ENCODE peak calls at places on chromosomes 6 and 20, in five cellular contexts. W is endothelial cell of umbilical vein, V is astrocyte of the spinal cord, C is tibial nerve, U is breast epithelium. J is an unnamed sample.

GRCh38 chr20:48618052-48618451 is 209.7 kb downstream of the PREX1 start:
- DNase-seq in W (no peak), V (no peak), C (no peak), U (no peak), J (no peak)

GRCh38 chr20:57654998-57655811 is 35.0 kb upstream of the ZBP1 start:
- DNase-seq in W (no peak), V (no peak), C (no peak), U (peak; percentile 33), J (peak; percentile 17)

GRCh38 chr6:5246870-5247161 is 13.9 kb downstream of the LYRM4 start:
- DNase-seq in W (no peak), V (no peak), C (no peak), U (no peak), J (no peak)

GRCh38 chr6:102229271-102229670 is 835.8 kb downstream of the GRIK2 start:
- DNase-seq in W (no peak), V (no peak), C (no peak), U (no peak), J (no peak)

GRCh38 chr6:134138226-134138975 is 86.0 kb upstream of the SLC2A12 start:
- DNase-seq in W (no peak), V (no peak), C (no peak), U (no peak), J (no peak)

GRCh38 chr6:31092769-31093505 is 19.4 kb downstream of the C6orf15 start:
- DNase-seq in W (peak; percentile 70), V (no peak), C (no peak), U (no peak), J (no peak)

GRCh38 chr6:107957165-107957908 is 671 bp downstream of the SEC63 start:
- DNase-seq in W (peak; percentile 91), V (peak; percentile 77), C (no peak), U (no peak), J (no peak)

GRCh38 chr6:22072939-22073338 is 223.9 kb downstream of the PRL start:
- DNase-seq in W (no peak), V (no peak), C (no peak), U (no peak), J (no peak)

GRCh38 chr20:2528671-2529070 is 7.7 kb upstream of the TMC2 start:
- DNase-seq in W (no peak), V (no peak), C (no peak), U (no peak), J (no peak)

GRCh38 chr20:57449398-57450354 is 58.5 kb downstream of the RBM38 start:
- DNase-seq in W (no peak), V (no peak), C (no peak), U (no peak), J (no peak)

GRCh38 chr6:34523441-34524206 is 32.5 kb downstream of the SPDEF start:
- DNase-seq in W (no peak), V (no peak), C (no peak), U (no peak), J (no peak)

GRCh38 chr6:38846361-38846760 is 131.2 kb downstream of the DNAH8 start:
- DNase-seq in W (no peak), V (no peak), C (no peak), U (no peak), J (no peak)

GRCh38 chr6:128759901-128760300 is 123.0 kb upstream of the LAMA2 start:
- DNase-seq in W (no peak), V (no peak), C (no peak), U (no peak), J (no peak)

GRCh38 chr6:29633532-29633901 is 534 bp upstream of the GABBR1 start:
- DNase-seq in W (no peak), V (no peak), C (no peak), U (no peak), J (no peak)

GRCh38 chr6:5763871-5764270 is 242.9 kb downstream of the NRN1 start:
- DNase-seq in W (no peak), V (peak; percentile 57), C (no peak), U (no peak), J (no peak)

GRCh38 chr20:35978041-35978513 is 9.7 kb downstream of the CNBD2 start:
- DNase-seq in W (no peak), V (no peak), C (no peak), U (no peak), J (no peak)

GRCh38 chr6:111653434-111653833 is 47.8 kb upstream of the TRAF3IP2 start:
- DNase-seq in W (no peak), V (no peak), C (no peak), U (no peak), J (no peak)

GRCh38 chr6:28433119-28433518 is 10.2 kb downstream of the ZSCAN23 start:
- DNase-seq in W (no peak), V (no peak), C (no peak), U (no peak), J (no peak)

GRCh38 chr20:8018928-8019177 is 708 bp downstream of the TMX4 start:
- DNase-seq in W (no peak), V (peak; percentile 50), C (no peak), U (no peak), J (no peak)

GRCh38 chr20:44080646-44081267 is 106.2 kb downstream of the JPH2 start:
- DNase-seq in W (peak; percentile 79), V (peak; percentile 78), C (peak; percentile 31), U (peak; percentile 72), J (peak; percentile 58)

GRCh38 chr6:41373919-41374617 is 38.7 kb downstream of the NCR2 start:
- DNase-seq in W (no peak), V (peak; percentile 20), C (no peak), U (no peak), J (no peak)

GRCh38 chr6:72621243-72622093 is at the start of gene KCNQ5:
- DNase-seq in W (no peak), V (peak; percentile 24), C (no peak), U (no peak), J (peak; percentile 34)

GRCh38 chr6:78810146-78810545 is 57.2 kb upstream of the IRAK1BP1 start:
- DNase-seq in W (peak; percentile 60), V (peak; percentile 46), C (no peak), U (no peak), J (peak; percentile 18)

GRCh38 chr6:88683734-88684133 is 279.7 kb downstream of the RNGTT start:
- DNase-seq in W (peak; percentile 39), V (peak; percentile 14), C (no peak), U (no peak), J (no peak)

GRCh38 chr20:2705931-2706645 is 13.5 kb downstream of the EBF4 start:
- DNase-seq in W (no peak), V (no peak), C (no peak), U (no peak), J (no peak)

GRCh38 chr6:35165630-35166071 is 24.5 kb upstream of the TCP11 start:
- DNase-seq in W (no peak), V (no peak), C (no peak), U (no peak), J (no peak)

GRCh38 chr6:2155206-2155605 is 90.2 kb downstream of the GMDS start:
- DNase-seq in W (peak; percentile 10), V (no peak), C (no peak), U (no peak), J (no peak)

GRCh38 chr6:2164481-2164880 is 80.9 kb downstream of the GMDS start:
- DNase-seq in W (no peak), V (no peak), C (no peak), U (no peak), J (no peak)

GRCh38 chr6:2162089-2162465 is 83.3 kb downstream of the GMDS start:
- DNase-seq in W (peak; percentile 28), V (no peak), C (no peak), U (no peak), J (no peak)

GRCh38 chr6:2157441-2158127 is 87.8 kb downstream of the GMDS start:
- DNase-seq in W (peak; percentile 27), V (peak; percentile 87), C (no peak), U (no peak), J (no peak)

DNA sequence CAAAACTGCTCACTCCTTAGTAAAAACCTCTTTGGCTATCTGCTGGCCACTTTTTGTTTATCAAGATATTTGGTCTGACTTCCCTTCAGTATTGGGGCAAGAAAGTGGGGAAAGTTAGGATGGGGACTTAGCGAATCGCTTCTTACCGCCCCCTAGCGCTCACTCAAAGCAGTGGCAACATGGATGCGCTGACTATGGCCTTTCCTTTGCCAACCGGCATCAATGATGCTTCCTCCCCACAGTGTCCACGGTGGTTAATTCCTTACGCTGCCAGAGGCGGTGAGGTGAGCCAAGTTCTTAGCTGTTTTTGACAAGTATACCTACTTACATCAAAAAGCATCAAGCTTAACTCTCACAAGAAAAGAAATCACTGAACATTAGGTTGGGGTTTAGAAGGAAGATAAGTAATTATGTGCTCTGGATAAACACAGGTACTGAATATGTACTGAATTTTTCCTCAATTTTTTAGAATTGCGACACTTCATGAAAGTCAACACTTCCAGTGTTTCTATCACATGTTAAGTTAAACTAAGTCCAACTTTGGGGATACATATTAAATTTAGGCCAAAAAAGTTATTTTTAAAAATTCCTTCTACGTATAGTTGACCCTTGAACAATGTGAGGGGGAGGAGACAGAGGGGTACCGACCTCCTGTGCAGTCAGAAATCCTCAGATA is 86.7 kb downstream of the GMDS start:
- DNase-seq in W (no peak), V (peak; percentile 50), C (no peak), U (no peak), J (no peak)
- TF ChIP-seq CTCF in W (peak; percentile 25), V (peak; percentile 62), C (peak; percentile 27), U (no peak), J (peak; percentile 14)

GRCh38 chr6:43125555-43125954 is 45.5 kb upstream of the SRF start:
- DNase-seq in W (no peak), V (no peak), C (no peak), U (no peak), J (no peak)

GRCh38 chr6:43128926-43129325 is 42.1 kb upstream of the SRF start:
- DNase-seq in W (no peak), V (no peak), C (no peak), U (no peak), J (no peak)

GRCh38 chr6:43125119-43125518 is 46.0 kb upstream of the SRF start:
- DNase-seq in W (no peak), V (peak; percentile 94), C (no peak), U (no peak), J (no peak)

GRCh38 chr6:43127180-43127579 is 43.9 kb upstream of the SRF start:
- DNase-seq in W (no peak), V (no peak), C (no peak), U (no peak), J (no peak)

GRCh38 chr6:43129434-43130194 is 41.5 kb upstream of the SRF start:
- DNase-seq in W (peak; percentile 33), V (no peak), C (no peak), U (no peak), J (no peak)
- TF ChIP-seq CTCF in W (peak; percentile 46), V (peak; percentile 84), C (peak; percentile 11), U (peak; percentile 35), J (peak; percentile 51)

GRCh38 chr20:63979549-63980316 is at the start of gene SAMD10:
- DNase-seq in W (peak; percentile 35), V (peak; percentile 32), C (no peak), U (no peak), J (no peak)
- TF ChIP-seq CTCF in W (no peak), V (no peak), C (peak; percentile 11), U (peak; percentile 51), J (no peak)

GRCh38 chr6:17058550-17058949 is 43.3 kb upstream of the STMND1 start:
- DNase-seq in W (no peak), V (no peak), C (no peak), U (no peak), J (no peak)

GRCh38 chr6:17059820-17060219 is 42.0 kb upstream of the STMND1 start:
- DNase-seq in W (no peak), V (no peak), C (no peak), U (no peak), J (no peak)

GRCh38 chr6:17057322-17057721 is 44.5 kb upstream of the STMND1 start:
- DNase-seq in W (no peak), V (no peak), C (no peak), U (no peak), J (no peak)

GRCh38 chr6:17059022-17059421 is 42.8 kb upstream of the STMND1 start:
- DNase-seq in W (no peak), V (no peak), C (no peak), U (no peak), J (no peak)

GRCh38 chr6:17061097-17061496 is 40.8 kb upstream of the STMND1 start:
- DNase-seq in W (no peak), V (no peak), C (no peak), U (no peak), J (no peak)
- TF ChIP-seq CTCF in W (no peak), V (no peak), C (no peak), U (no peak), J (no peak)

J was measured in D721Med.